ENCODE peak calls at places on chromosomes 11 and 22, in seven cellular contexts. T, L, A, J, N, H and Z are unnamed samples.
A peak's percentile ranks its signal among the peaks of the same experiment; 100 is the strongest.

GRCh38 chr11:61488651-61489291 is 19.8 kb upstream of the LRRC10B start:
- DNase-seq in T (no peak), H (no peak), N (no peak), L (no peak), A (no peak), J (peak; percentile 41), Z (peak; percentile 86)

GRCh38 chr11:123478352-123478986 is 48.4 kb downstream of the GRAMD1B start:
- DNase-seq in J (no peak), A (no peak), T (peak; percentile 44), H (no peak), L (peak; percentile 47), N (no peak), Z (no peak)

GRCh38 chr22:19878461-19879247 is 24.0 kb upstream of the GNB1L start:
- DNase-seq in H (no peak), N (no peak), J (no peak), L (no peak), T (no peak), A (peak; percentile 16), Z (no peak)

GRCh38 chr11:117239295-117239694 is 6.8 kb downstream of the RNF214 start:
- DNase-seq in T (no peak), L (no peak), J (no peak), H (no peak), A (no peak), N (no peak), Z (no peak)

GRCh38 chr22:37880668-37881440 is 25.2 kb upstream of the MICALL1 start:
- DNase-seq in N (no peak), L (no peak), J (no peak), T (no peak), H (no peak), A (no peak), Z (no peak)

GRCh38 chr22:20551805-20552449 is 44.5 kb downstream of the MED15 start:
- DNase-seq in N (no peak), A (no peak), J (no peak), T (peak; percentile 75), L (peak; percentile 36), H (no peak), Z (no peak)

GRCh38 chr11:33996498-33997454 is 54.8 kb upstream of the CAPRIN1 start:
- DNase-seq in T (peak; percentile 79), L (peak; percentile 76), A (peak; percentile 28), J (peak; percentile 65), N (peak; percentile 55), H (peak; percentile 87), Z (peak; percentile 54)

GRCh38 chr22:23233084-23233501 is 52.8 kb downstream of the BCR start:
- DNase-seq in N (no peak), A (no peak), T (no peak), J (no peak), H (no peak), L (no peak), Z (no peak)

GRCh38 chr11:120271672-120272071 is 31.7 kb downstream of the POU2F3 start:
- DNase-seq in T (no peak), J (no peak), L (no peak), H (no peak), N (no peak), A (no peak), Z (no peak)